ENCODE peak calls at places on chromosomes 12 and 14, in seven cellular contexts. J is AG10803, H is lower leg skin, W is left ventricle myocardium inferior, B is dorsolateral prefrontal cortex, R is right lobe of liver, C is hepatocyte. O is an unnamed sample.

GRCh38 chr14:74048291-74048690 is 29.1 kb downstream of the BBOF1 start:
- DNase-seq in J (no peak), H (no peak), W (no peak), B (no peak), R (no peak), C (peak), O (no peak)

GRCh38 chr12:100219328-100220109 is 18.9 kb downstream of the ACTR6 start:
- DNase-seq in J (no peak), H (no peak), W (no peak), B (no peak), R (no peak), C (no peak), O (no peak)

GRCh38 chr12:54020587-54020969 is 7.7 kb upstream of the HOXC6 start:
- DNase-seq in J (no peak), H (no peak), W (no peak), B (no peak), R (no peak), C (no peak), O (no peak)

GRCh38 chr14:87994974-87995373 is 2.0 kb upstream of the GALC start:
- DNase-seq in J (no peak), H (no peak), W (no peak), B (no peak), R (no peak), C (peak), O (no peak)

GRCh38 chr14:68884031-68885030 is 91.5 kb upstream of the ZFP36L1 start:
- DNase-seq in J (peak), H (no peak), W (peak), B (peak), R (peak), C (no peak), O (peak)

GRCh38 chr12:124344526-124344925 is 49.6 kb downstream of the RFLNA start:
- DNase-seq in J (no peak), H (no peak), W (no peak), B (no peak), R (no peak), C (no peak), O (no peak)

GRCh38 chr12:9244894-9245293 is 36.7 kb upstream of the PZP start:
- DNase-seq in J (no peak), H (no peak), W (no peak), B (no peak), R (no peak), C (no peak), O (no peak)

GRCh38 chr12:92593734-92594402 is 108.9 kb upstream of the PLEKHG7 start:
- DNase-seq in J (peak), H (no peak), W (no peak), B (no peak), R (no peak), C (peak), O (peak)

GRCh38 chr14:70714055-70714550 is 72.4 kb downstream of the TTC9 start:
- DNase-seq in J (peak), H (no peak), W (no peak), B (no peak), R (no peak), C (peak), O (peak)

GRCh38 chr12:57103856-57104255 is 7.3 kb downstream of the STAT6 start:
- DNase-seq in J (no peak), H (no peak), W (no peak), B (no peak), R (no peak), C (no peak), O (no peak)

GRCh38 chr12:97024393-97024792 is 117.3 kb downstream of the NEDD1 start:
- DNase-seq in J (no peak), H (no peak), W (no peak), B (no peak), R (no peak), C (no peak), O (no peak)

GRCh38 chr14:66056268-66056907 is 429.8 kb upstream of the CCDC196 start:
- DNase-seq in J (no peak), H (no peak), W (no peak), B (no peak), R (no peak), C (no peak), O (no peak)

GRCh38 chr12:13375583-13376413 is 179.3 kb downstream of the EMP1 start:
- DNase-seq in J (no peak), H (no peak), W (no peak), B (no peak), R (peak), C (no peak), O (no peak)

GRCh38 chr14:100056964-100057817 is 8.0 kb upstream of the EVL start:
- DNase-seq in J (peak), H (no peak), W (no peak), B (no peak), R (no peak), C (no peak), O (peak)

GRCh38 chr14:64202731-64203130 is 91.4 kb downstream of the ESR2 start:
- DNase-seq in J (no peak), H (no peak), W (no peak), B (no peak), R (no peak), C (no peak), O (no peak)

GRCh38 chr12:66236969-66237368 is 48.0 kb downstream of the IRAK3 start:
- DNase-seq in J (no peak), H (no peak), W (no peak), B (no peak), R (no peak), C (no peak), O (no peak)

GRCh38 chr12:33531261-33531660 is 91.6 kb upstream of the SYT10 start:
- DNase-seq in J (no peak), H (no peak), W (no peak), B (no peak), R (no peak), C (no peak), O (no peak)

GRCh38 chr14:61567838-61568571 is 127.3 kb upstream of the HIF1A start:
- DNase-seq in J (no peak), H (no peak), W (no peak), B (no peak), R (peak), C (no peak), O (no peak)

GRCh38 chr12:81094718-81095360 is 17.0 kb downstream of the ACSS3 start:
- DNase-seq in J (no peak), H (no peak), W (no peak), B (no peak), R (no peak), C (no peak), O (no peak)

GRCh38 chr12:51863363-51863920 is 14.9 kb upstream of the FIGNL2 start:
- DNase-seq in J (no peak), H (no peak), W (no peak), B (no peak), R (no peak), C (no peak), O (no peak)

GRCh38 chr14:72024043-72024407 is 91.8 kb downstream of the RGS6 start:
- DNase-seq in J (peak), H (no peak), W (no peak), B (no peak), R (no peak), C (peak), O (peak)

GRCh38 chr12:41699658-41700057 is 445.0 kb downstream of the GXYLT1 start:
- DNase-seq in J (no peak), H (no peak), W (no peak), B (no peak), R (no peak), C (no peak), O (no peak)

GRCh38 chr14:69260979-69261605 is 1.1 kb downstream of the GALNT16 start:
- DNase-seq in J (no peak), H (peak), W (peak), B (no peak), R (peak), C (peak), O (no peak)

GRCh38 chr12:2099595-2099994 is 46.8 kb downstream of the CACNA1C start:
- DNase-seq in J (no peak), H (no peak), W (no peak), B (no peak), R (no peak), C (no peak), O (no peak)

GRCh38 chr14:22549981-22550670 is 38.9 kb downstream of the DAD1 start:
- DNase-seq in J (no peak), H (no peak), W (no peak), B (no peak), R (no peak), C (no peak), O (peak)

GRCh38 chr14:68547305-68548193 is 245.3 kb downstream of the ZFP36L1 start:
- DNase-seq in J (peak), H (peak), W (no peak), B (no peak), R (no peak), C (peak), O (peak)

GRCh38 chr12:1668833-1669543 is 21.9 kb upstream of the ADIPOR2 start:
- DNase-seq in J (no peak), H (peak), W (peak), B (no peak), R (peak), C (no peak), O (no peak)

GRCh38 chr14:87043667-87044200 is 949.2 kb downstream of the GALC start:
- DNase-seq in J (no peak), H (no peak), W (no peak), B (no peak), R (no peak), C (no peak), O (no peak)

GRCh38 chr14:53032161-53032803 is 81.4 kb upstream of the FERMT2 start:
- DNase-seq in J (peak), H (no peak), W (no peak), B (no peak), R (peak), C (no peak), O (peak)

GRCh38 chr12:13362260-13362841 is 165.8 kb downstream of the EMP1 start:
- DNase-seq in J (peak), H (no peak), W (peak), B (peak), R (peak), C (peak), O (peak)

GRCh38 chr14:76698191-76698590 is 63.1 kb upstream of the VASH1 start:
- DNase-seq in J (no peak), H (peak), W (no peak), B (no peak), R (no peak), C (no peak), O (no peak)

GRCh38 chr12:64806593-64806992 is 17.9 kb upstream of the TBC1D30 start:
- DNase-seq in J (peak), H (no peak), W (no peak), B (no peak), R (no peak), C (no peak), O (no peak)

GRCh38 chr14:65993996-65994395 is 492.2 kb upstream of the CCDC196 start:
- DNase-seq in J (no peak), H (no peak), W (no peak), B (no peak), R (no peak), C (no peak), O (no peak)

GRCh38 chr12:85872497-85873091 is 1.5 kb upstream of the NTS start:
- DNase-seq in J (peak), H (no peak), W (no peak), B (no peak), R (no peak), C (peak), O (peak)

DNA sequence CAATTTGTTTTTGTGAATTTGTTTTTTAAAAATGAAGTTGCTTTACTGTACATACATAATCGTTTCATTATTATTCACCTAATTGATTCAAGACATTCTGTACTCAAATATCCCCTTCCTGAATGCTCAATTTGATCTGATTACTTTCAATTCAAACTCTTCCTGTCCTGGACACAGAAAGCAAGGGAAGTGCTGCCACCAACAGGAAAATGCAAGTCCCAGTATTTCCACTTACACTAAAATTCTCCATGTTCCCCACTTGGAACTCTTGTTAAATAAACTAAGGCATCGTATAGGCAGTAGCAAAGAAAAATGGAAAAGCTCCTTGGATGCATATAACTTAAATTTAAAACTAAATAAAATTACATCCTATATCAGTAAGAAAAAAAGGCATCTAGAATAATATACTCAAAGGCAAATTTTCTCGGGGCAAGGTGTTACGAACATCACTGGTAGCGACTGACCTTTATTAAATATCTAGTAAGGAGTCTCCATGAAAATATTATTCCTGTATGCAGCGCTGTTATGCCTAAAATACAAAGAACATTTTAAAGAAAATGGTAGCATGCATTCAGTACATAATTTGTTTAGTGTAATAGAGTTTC is 72.0 kb upstream of the DBX2 start:
- DNase-seq in J (peak), H (no peak), W (no peak), B (no peak), R (no peak), C (peak), O (peak)
- TF ChIP-seq CTCF in J (peak), H (no peak), W (peak), B (no peak), R (peak), C (peak), O (peak)

DNA sequence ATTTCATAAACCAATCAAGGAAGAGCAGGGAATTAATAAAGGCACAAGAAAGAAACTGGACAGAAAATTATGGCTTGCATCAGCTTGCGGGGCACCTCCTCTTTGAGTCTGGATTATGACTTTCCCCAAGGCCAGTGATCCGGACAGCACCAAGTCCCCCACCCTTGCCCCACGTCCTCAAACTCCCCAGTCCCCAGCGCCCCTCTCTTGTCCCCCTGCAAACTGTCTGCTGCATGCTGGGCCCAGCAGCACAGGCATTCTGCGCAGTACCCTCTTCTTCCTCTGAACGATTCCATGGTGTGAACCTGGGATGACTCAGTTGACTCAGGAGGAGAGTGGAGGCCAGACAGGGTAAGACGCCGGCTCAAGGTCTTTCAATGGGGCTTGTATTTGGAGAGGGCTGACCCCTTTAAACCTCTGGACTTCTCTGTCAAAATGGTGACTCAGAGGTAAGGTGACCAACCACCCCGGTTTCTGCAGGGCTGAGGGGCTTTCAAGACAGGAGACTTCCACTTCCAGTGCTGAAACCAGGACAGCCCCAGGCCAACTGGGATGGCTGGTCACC is 13.5 kb downstream of the C14orf132 start:
- DNase-seq in J (no peak), H (peak), W (no peak), B (no peak), R (no peak), C (no peak), O (no peak)
- H3K4me3 ChIP-seq in J (no peak), H (no peak), W (no peak), B (no peak), R (no peak), C (no peak), O (no peak)

GRCh38 chr12:130333341-130333740 is 4.3 kb upstream of the PIWIL1 start:
- DNase-seq in J (no peak), H (no peak), W (no peak), B (no peak), R (no peak), C (no peak), O (no peak)
- TF ChIP-seq CTCF in J (no peak), H (no peak), W (no peak), B (no peak), R (no peak), C (peak), O (no peak)

DNA sequence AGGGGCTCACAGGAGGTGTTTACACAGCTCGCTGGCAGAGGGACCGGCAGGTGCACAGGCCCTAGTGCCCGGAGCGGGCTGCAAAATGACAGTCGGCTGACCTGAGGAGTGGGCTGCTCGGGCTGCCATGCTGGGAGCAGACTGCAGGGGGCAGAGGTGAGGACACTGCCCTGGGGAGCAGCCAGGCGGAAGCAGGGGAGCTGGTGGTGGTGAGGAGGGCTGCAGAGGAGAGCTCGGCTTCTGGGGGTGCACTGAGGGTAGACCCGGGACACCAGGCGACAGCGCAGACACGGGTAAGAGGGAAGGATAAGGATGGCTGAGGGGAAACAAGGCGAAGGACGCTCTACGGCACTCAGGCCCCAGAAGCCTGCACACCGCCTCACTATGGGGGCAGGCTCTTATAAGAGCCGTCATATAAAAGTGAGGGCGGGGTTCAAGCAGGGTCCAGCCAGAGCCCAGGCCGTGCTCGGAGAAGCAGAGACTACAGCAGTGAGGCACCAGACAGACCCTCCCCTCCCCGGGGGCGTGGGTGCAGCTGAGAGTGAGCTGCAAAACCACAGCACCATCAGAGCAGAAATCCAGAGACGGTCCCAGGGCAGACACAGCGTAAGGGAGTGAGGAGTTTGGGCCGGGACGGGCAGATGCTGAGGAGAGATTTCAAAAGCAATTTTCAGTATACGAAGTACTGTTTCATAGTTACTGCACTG is 62.5 kb downstream of the CCDC88C start:
- DNase-seq in J (no peak), H (no peak), W (no peak), B (no peak), R (no peak), C (no peak), O (no peak)
- H3K4me3 ChIP-seq in J (no peak), H (no peak), W (no peak), B (no peak), R (no peak), C (no peak), O (no peak)

GRCh38 chr12:30823140-30823669 is 68.5 kb upstream of the CAPRIN2 start:
- DNase-seq in J (no peak), H (peak), W (peak), B (peak), R (peak), C (peak), O (peak)
- TF ChIP-seq CTCF in J (no peak), H (no peak), W (peak), B (no peak), R (peak), C (peak), O (peak)

GRCh38 chr14:104766863-104767633 is 14.1 kb downstream of the SIVA1 start:
- DNase-seq in J (no peak), H (no peak), W (no peak), B (no peak), R (no peak), C (no peak), O (no peak)

GRCh38 chr14:104770072-104770579 is 17.2 kb downstream of the SIVA1 start:
- DNase-seq in J (no peak), H (no peak), W (no peak), B (no peak), R (no peak), C (no peak), O (no peak)

GRCh38 chr14:104767634-104767918 is 14.6 kb downstream of the SIVA1 start:
- DNase-seq in J (no peak), H (no peak), W (no peak), B (no peak), R (no peak), C (no peak), O (no peak)

GRCh38 chr14:104769324-104770071 is 16.6 kb downstream of the SIVA1 start:
- DNase-seq in J (no peak), H (no peak), W (no peak), B (no peak), R (no peak), C (no peak), O (no peak)

GRCh38 chr14:104768437-104769323 is 15.7 kb downstream of the SIVA1 start:
- DNase-seq in J (peak), H (peak), W (peak), B (peak), R (peak), C (peak), O (peak)
- H3K4me3 ChIP-seq in J (no peak), H (no peak), W (no peak), B (no peak), R (peak), C (no peak), O (no peak)

O was measured in fibroblast of the aortic adventitia.